ENCODE peak calls at places on chromosomes 6 and 20, in six cellular contexts. S is endothelial cell of umbilical vein, L is HepG2, I is A549, P is K562, R is GM12878. W is an unnamed sample.

GRCh38 chr6:131244942-131245341 is 109.7 kb downstream of the AKAP7 start:
- DNase-seq in S (no peak), L (no peak), I (no peak), P (no peak), R (no peak), W (no peak)

GRCh38 chr20:6828794-6829423 is 61.4 kb downstream of the BMP2 start:
- DNase-seq in S (peak), L (peak), I (peak), P (peak), R (peak), W (peak)

GRCh38 chr6:124962617-124963415 is 579 bp downstream of the RNF217 start:
- DNase-seq in S (peak), L (no peak), I (peak), P (peak), R (no peak), W (no peak)

GRCh38 chr20:31604567-31605030 is 490 bp upstream of the ID1 start:
- DNase-seq in S (no peak), L (peak), I (no peak), P (no peak), R (no peak), W (no peak)

GRCh38 chr20:41734506-41734945 is 116.3 kb upstream of the CHD6 start:
- DNase-seq in S (peak), L (peak), I (peak), P (peak), R (no peak), W (peak)

GRCh38 chr6:43173496-43174262 is 2.6 kb downstream of the SRF start:
- DNase-seq in S (no peak), L (no peak), I (no peak), P (no peak), R (no peak), W (no peak)

GRCh38 chr20:36836591-36837329 is 39.2 kb upstream of the TLDC2 start:
- DNase-seq in S (peak), L (peak), I (peak), P (peak), R (no peak), W (peak)

GRCh38 chr6:5497896-5498578 is 236.7 kb downstream of the FARS2 start:
- DNase-seq in S (peak), L (no peak), I (no peak), P (no peak), R (no peak), W (no peak)

GRCh38 chr6:32483968-32484613 is 44.4 kb downstream of the HLA-DRA start:
- DNase-seq in S (peak), L (no peak), I (no peak), P (peak), R (no peak), W (no peak)

GRCh38 chr20:7195704-7196103 is 428.2 kb downstream of the BMP2 start:
- DNase-seq in S (peak), L (no peak), I (no peak), P (no peak), R (no peak), W (peak)

GRCh38 chr6:147023148-147023547 is 181.1 kb upstream of the STXBP5 start:
- DNase-seq in S (no peak), L (no peak), I (no peak), P (no peak), R (no peak), W (no peak)

GRCh38 chr6:134340574-134340973 is 22.7 kb upstream of the SGK1 start:
- DNase-seq in S (no peak), L (no peak), I (no peak), P (no peak), R (no peak), W (peak)

GRCh38 chr6:139568956-139569538 is 194.6 kb upstream of the CITED2 start:
- DNase-seq in S (peak), L (no peak), I (no peak), P (no peak), R (no peak), W (no peak)

GRCh38 chr6:69894578-69895347 is 28.4 kb downstream of the COL19A1 start:
- DNase-seq in S (no peak), L (no peak), I (no peak), P (no peak), R (peak), W (peak)

GRCh38 chr20:48845721-48846306 is 18.0 kb upstream of the PREX1 start:
- DNase-seq in S (peak), L (no peak), I (no peak), P (no peak), R (no peak), W (no peak)

GRCh38 chr6:151179321-151179720 is 60.4 kb upstream of the AKAP12 start:
- DNase-seq in S (peak), L (no peak), I (no peak), P (no peak), R (no peak), W (no peak)

GRCh38 chr6:96022225-96022624 is 6.5 kb downstream of the FUT9 start:
- DNase-seq in S (no peak), L (no peak), I (no peak), P (no peak), R (no peak), W (no peak)

GRCh38 chr6:74248966-74249365 is 553.0 kb downstream of the CD109 start:
- DNase-seq in S (peak), L (no peak), I (no peak), P (no peak), R (no peak), W (no peak)

GRCh38 chr6:14365393-14365792 is 247.8 kb downstream of the CD83 start:
- DNase-seq in S (no peak), L (no peak), I (no peak), P (no peak), R (no peak), W (no peak)

GRCh38 chr20:24956001-24956761 is 7.1 kb downstream of the CST7 start:
- DNase-seq in S (no peak), L (no peak), I (no peak), P (no peak), R (no peak), W (no peak)

GRCh38 chr20:31693402-31693801 is 29.3 kb downstream of the BCL2L1 start:
- DNase-seq in S (no peak), L (no peak), I (no peak), P (no peak), R (no peak), W (no peak)

GRCh38 chr6:34332255-34333198 is 59.9 kb downstream of the NUDT3 start:
- DNase-seq in S (no peak), L (no peak), I (no peak), P (no peak), R (no peak), W (peak)

DNA sequence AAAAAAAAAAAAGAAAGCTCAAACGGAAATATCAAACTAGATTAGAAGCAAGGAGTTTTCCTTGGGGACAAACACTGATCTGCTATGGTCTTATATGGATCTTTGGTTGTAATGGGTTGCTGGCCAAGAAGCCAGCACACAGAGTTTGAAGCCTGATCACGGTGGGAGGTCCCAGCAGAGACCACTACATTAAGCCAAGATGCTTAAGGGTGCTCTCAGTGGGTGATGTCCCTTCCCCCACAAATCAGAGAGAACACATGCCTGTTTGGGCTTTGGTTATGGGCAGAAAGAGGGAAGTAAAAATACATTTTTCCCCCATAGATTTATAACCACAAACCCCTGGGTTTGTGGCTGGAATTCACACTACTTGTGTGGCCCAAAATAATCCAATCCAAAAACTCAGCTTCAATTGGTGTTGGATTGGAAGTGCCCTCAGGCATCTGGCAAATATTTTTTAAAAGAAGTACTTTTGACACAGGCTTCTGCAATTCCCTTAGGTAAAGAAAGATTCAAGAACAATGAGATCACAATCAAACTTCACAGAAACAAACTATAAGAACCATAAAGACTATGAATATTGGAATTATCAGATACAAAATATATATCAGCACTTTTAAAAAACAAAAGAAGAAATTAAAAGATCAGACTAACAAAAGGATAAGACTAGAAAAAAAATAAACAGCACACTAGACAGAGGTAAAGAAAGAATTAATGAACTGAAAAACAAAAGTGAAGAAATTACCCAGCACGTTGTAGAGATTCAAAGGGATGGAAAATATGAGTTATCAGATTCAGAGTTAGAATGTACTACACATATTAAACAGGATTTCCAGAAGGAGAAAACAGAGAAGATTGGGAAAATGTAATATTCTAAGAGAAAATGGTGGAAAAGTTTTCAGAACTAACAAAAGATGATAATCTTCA is 44.7 kb downstream of the ESF1 start:
- DNase-seq in S (no peak), L (no peak), I (no peak), P (no peak), R (no peak), W (peak)
- TF ChIP-seq MAX in S (no peak), L (no peak), I (no peak), P (no peak), R (no peak), W (peak)

DNA sequence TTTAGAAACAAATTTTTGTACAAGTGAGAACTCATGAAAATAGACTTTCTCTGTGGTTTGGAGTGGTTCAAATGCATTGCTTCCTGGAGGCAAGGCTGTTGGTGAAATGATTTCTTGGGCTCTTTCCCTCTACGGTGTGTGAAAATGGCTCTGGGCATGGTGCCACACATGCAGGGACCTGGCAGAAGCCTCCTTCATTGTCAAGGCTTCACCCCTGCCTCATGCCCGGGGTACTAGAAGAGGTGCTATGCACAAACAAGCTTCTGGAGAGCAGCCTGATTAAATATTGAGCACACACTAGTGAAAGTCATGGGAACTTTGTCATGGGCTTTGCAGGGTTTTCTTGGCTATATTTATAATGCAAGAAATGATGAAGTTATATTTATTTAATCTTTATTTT is 20.8 kb downstream of the C6orf89 start:
- DNase-seq in S (peak), L (no peak), I (no peak), P (no peak), R (no peak), W (no peak)
- TF ChIP-seq MYC in S (no peak), L (no peak), I (no peak), P (no peak), R (no peak), W (no peak)

DNA sequence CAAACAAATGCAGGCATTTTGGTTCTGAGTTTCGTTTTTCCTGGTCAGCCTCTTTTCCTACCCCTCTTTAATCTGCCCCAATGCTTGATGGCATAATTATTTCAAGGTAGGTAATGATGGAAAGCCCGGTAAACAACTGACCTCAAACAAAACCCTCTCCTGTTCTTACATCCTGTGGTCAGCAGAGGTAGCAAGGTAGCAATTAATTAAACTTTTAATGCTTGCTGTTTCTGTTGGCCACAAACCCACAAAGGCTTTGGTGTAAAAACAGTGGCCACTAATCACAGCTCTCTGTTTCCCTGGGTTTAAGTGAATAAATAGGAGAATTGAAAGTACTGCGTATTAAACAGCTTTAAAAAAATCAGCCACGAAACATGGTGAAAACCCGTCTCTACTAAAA is 261.5 kb upstream of the SOX4 start:
- DNase-seq in S (no peak), L (no peak), I (no peak), P (no peak), R (no peak), W (no peak)
- TF ChIP-seq CTCF in S (no peak), L (peak), I (no peak), P (no peak), R (peak), W (no peak)

DNA sequence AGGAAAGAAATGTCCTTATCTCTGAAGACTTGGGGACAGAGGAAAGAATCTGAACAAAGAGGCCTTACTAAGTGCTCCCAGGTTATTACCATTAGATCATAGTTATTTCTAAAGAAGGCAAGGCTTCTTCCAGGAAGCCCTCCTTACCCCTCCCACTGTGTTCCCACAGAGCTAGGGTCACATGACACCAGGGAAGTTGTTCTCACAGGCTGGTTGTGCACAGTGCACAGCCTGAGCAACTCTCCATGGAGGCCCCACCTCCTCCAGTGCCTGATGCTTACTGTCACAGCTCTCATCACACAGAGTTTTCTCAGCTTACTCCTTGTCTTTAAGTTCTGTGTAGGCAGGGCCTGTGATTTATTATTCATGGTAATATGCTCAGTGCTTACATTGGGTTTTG is 68.9 kb upstream of the SCGN start:
- DNase-seq in S (no peak), L (no peak), I (no peak), P (no peak), R (no peak), W (no peak)
- TF ChIP-seq MAX in S (no peak), L (no peak), I (no peak), P (no peak), R (no peak), W (no peak)

GRCh38 chr6:115782612-115783011 is 278.1 kb downstream of the FRK start:
- DNase-seq in S (no peak), L (no peak), I (no peak), P (no peak), R (no peak), W (no peak)

GRCh38 chr6:115783402-115784061 is 277.2 kb downstream of the FRK start:
- DNase-seq in S (no peak), L (no peak), I (no peak), P (no peak), R (no peak), W (no peak)
- TF ChIP-seq MYC in S (no peak), L (no peak), I (no peak), P (no peak), R (no peak), W (no peak)

DNA sequence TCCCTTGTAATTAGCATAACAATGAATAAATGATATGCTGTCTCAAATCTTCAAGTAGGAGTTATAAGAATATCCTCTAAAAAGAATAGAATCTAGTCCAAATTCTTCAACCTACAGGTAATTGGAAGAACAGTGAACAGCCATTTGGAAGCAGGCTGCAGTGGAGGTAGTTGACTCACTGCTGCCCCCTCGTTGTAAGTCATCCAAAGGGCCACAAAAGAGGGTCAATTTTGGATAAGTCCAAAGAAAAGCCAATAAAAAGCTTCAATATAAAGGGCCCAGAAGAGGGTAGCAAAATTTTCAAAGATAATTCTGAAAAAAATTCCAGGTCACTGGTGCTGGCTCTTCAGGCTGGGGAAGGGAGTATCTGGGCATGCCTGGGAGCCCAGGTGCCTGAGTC is 60.8 kb upstream of the SSTR4 start:
- DNase-seq in S (peak), L (peak), I (no peak), P (peak), R (no peak), W (peak)
- TF ChIP-seq CTCF in S (peak), L (peak), I (peak), P (peak), R (peak), W (peak)

DNA sequence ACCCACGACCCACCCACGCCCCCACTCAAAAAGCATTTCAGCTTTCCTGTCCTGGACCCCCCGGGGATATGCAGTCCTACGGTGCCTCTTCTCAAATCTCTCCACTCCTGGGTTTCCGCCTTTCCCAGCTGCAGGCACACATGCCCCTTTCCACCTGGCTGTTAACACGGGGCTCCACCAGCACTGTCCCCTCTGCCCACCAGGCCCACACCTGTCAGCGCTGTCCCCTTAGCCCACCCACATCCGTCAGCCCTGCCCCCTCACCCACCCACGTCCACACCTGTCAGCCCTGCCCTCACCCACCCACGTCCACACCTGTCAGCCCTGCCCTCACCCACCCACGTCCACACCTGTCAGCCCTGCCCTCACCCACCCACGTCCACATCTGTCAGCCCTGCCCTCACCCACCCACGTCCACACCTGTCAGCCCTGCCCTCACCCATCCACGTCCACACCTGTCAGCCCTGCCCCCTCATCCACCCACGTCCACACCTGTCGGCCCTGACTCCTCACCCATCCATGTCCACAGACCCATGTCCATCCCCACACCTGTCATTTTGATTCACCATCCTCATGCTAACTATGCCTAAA is 11.6 kb downstream of the RNASET2 start:
- DNase-seq in S (no peak), L (no peak), I (no peak), P (no peak), R (no peak), W (no peak)
- TF ChIP-seq MAX in S (no peak), L (no peak), I (no peak), P (no peak), R (no peak), W (no peak)

W was measured in NB4.